ENCODE peak calls at places on chromosome 20, in five cellular contexts. One of them, this sample, is unnamed.

GRCh38 chr20:17538517-17539170 is 7.5 kb upstream of the BFSP1 start:
- DNase-seq in activated CD4-positive, CD25-positive, alpha-beta regulatory T cell: no peak
- DNase-seq in WERI-Rb-1: no peak
- DNase-seq in NAMALWA: peak
- DNase-seq in omental fat pad: no peak
- DNase-seq in this sample: no peak

GRCh38 chr20:297925-298754 is 770 bp downstream of the ZCCHC3 start:
- DNase-seq in NAMALWA: peak
- DNase-seq in WERI-Rb-1: peak
- DNase-seq in omental fat pad: no peak
- DNase-seq in activated CD4-positive, CD25-positive, alpha-beta regulatory T cell: peak
- DNase-seq in this sample: peak

GRCh38 chr20:35215066-35215956 is 11.2 kb upstream of the MMP24 start:
- DNase-seq in activated CD4-positive, CD25-positive, alpha-beta regulatory T cell: no peak
- DNase-seq in omental fat pad: no peak
- DNase-seq in NAMALWA: no peak
- DNase-seq in WERI-Rb-1: no peak
- DNase-seq in this sample: no peak

GRCh38 chr20:51678041-51678697 is 90.0 kb downstream of the ATP9A start:
- DNase-seq in omental fat pad: no peak
- DNase-seq in WERI-Rb-1: peak
- DNase-seq in NAMALWA: no peak
- DNase-seq in activated CD4-positive, CD25-positive, alpha-beta regulatory T cell: no peak
- DNase-seq in this sample: no peak

GRCh38 chr20:59400666-59401065 is 100.3 kb downstream of the EDN3 start:
- DNase-seq in activated CD4-positive, CD25-positive, alpha-beta regulatory T cell: no peak
- DNase-seq in omental fat pad: no peak
- DNase-seq in NAMALWA: no peak
- DNase-seq in WERI-Rb-1: no peak
- DNase-seq in this sample: no peak

GRCh38 chr20:59576216-59576953 is 28.0 kb upstream of the PHACTR3 start:
- DNase-seq in WERI-Rb-1: no peak
- DNase-seq in activated CD4-positive, CD25-positive, alpha-beta regulatory T cell: no peak
- DNase-seq in omental fat pad: no peak
- DNase-seq in NAMALWA: no peak
- DNase-seq in this sample: no peak

GRCh38 chr20:24789877-24790276 is 159.2 kb upstream of the CST7 start:
- DNase-seq in activated CD4-positive, CD25-positive, alpha-beta regulatory T cell: no peak
- DNase-seq in omental fat pad: no peak
- DNase-seq in NAMALWA: no peak
- DNase-seq in WERI-Rb-1: no peak
- DNase-seq in this sample: no peak

GRCh38 chr20:4973330-4974097 is 27.8 kb downstream of the SLC23A2 start:
- DNase-seq in WERI-Rb-1: no peak
- DNase-seq in activated CD4-positive, CD25-positive, alpha-beta regulatory T cell: no peak
- DNase-seq in NAMALWA: peak
- DNase-seq in omental fat pad: no peak
- DNase-seq in this sample: no peak

This sample was measured in mesothelial cell of epicardium.